ENCODE peak calls at places on chromosomes 3 and 15, in five cellular contexts. L is spleen, P is endothelial cell of umbilical vein, H is OCI-LY7, V is mesenchymal stem cell. O is an unnamed sample.

GRCh38 chr3:72311425-72311824 is 526.5 kb upstream of the PROK2 start:
- DNase-seq in P (no peak), L (no peak), V (no peak), H (no peak), O (no peak)

GRCh38 chr15:41783272-41783660 is 9.0 kb downstream of the MAPKBP1 start:
- DNase-seq in L (no peak), V (no peak), P (no peak), H (no peak), O (no peak)

GRCh38 chr3:14640157-14640562 is 11.4 kb upstream of the CCDC174 start:
- DNase-seq in V (no peak), L (no peak), H (no peak), P (no peak), O (peak; percentile 45)

GRCh38 chr3:48001991-48002390 is 14.2 kb downstream of the MAP4 start:
- DNase-seq in P (no peak), H (no peak), V (no peak), L (no peak), O (no peak)

GRCh38 chr3:185766645-185767323 is 58.1 kb downstream of the IGF2BP2 start:
- DNase-seq in P (no peak), H (no peak), V (no peak), L (no peak), O (peak; percentile 45)

GRCh38 chr3:178036745-178037144 is 499.5 kb upstream of the KCNMB2 start:
- DNase-seq in L (no peak), V (no peak), P (no peak), H (no peak), O (no peak)

GRCh38 chr3:32758375-32758753 is 59.4 kb upstream of the TRIM71 start:
- DNase-seq in V (peak; percentile 64), H (no peak), P (no peak), L (no peak), O (no peak)

GRCh38 chr3:1446531-1446930 is 353.7 kb downstream of the CNTN6 start:
- DNase-seq in V (no peak), L (no peak), H (no peak), P (no peak), O (no peak)

GRCh38 chr15:49421991-49422390 is 1.1 kb upstream of the FGF7 start:
- DNase-seq in H (peak; percentile 69), V (peak; percentile 54), L (peak; percentile 37), P (peak; percentile 65), O (peak; percentile 55)

GRCh38 chr3:52779411-52780297 is 2.3 kb downstream of the ITIH1 start:
- DNase-seq in L (peak; percentile 73), V (no peak), P (no peak), H (peak; percentile 12), O (no peak)

GRCh38 chr3:55178336-55178735 is 250.5 kb upstream of the LRTM1 start:
- DNase-seq in H (no peak), P (no peak), L (no peak), V (no peak), O (no peak)

DNA sequence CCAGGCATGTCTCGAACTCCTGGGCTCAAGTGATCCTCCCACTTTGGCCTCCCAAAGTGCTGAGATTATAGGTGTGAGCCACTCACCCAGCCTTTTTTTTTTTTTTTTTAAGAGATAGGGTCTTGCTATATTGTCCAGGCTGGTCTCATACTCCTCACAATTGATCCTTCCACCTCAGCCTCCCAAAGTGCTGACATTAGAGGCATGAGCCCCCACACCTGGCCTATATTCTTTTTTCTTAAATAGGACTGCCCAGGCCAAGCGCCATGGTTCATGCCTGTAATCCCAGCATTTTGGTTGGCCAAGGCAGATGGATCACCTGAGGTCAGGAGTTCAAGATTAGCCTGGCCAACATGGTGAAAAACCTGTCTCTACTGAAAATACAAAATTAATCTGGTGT is 12.5 kb downstream of the NR1I2 start:
- DNase-seq in L (no peak), P (no peak), V (no peak), H (no peak), O (no peak)
- H3K4me1 ChIP-seq in L (no peaks in the 10 kb centered on the region), P (peaks cover 5% of the 10 kb centered on the region), V (peaks cover 2% of the 10 kb centered on the region), H (no peaks in the 10 kb centered on the region), O (no peaks in the 10 kb centered on the region)

DNA sequence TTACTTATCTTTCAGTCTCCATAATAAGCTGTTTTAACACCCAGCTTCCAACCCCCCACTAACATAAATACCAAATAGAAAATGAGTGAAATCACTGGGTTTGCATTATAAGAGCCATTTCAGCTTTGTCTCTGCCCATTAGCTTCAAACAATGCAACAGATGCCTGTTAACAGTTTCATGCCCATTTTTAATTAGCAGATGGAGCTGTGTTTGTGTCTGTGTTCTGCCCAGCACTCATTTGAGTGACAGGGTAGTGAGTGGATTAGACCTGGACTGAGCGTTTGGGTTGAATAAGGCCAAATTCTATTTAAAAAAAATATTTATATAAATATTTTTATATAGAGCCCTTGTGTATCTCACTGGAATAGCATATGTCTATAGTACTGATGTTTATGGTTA is 7.4 kb downstream of the RAB8B start:
- DNase-seq in H (no peak), P (no peak), V (no peak), L (no peak), O (no peak)
- H3K4me1 ChIP-seq in H (peaks cover 49% of the 10 kb centered on the region), P (peaks cover 15% of the 10 kb centered on the region), V (peaks cover 1% of the 10 kb centered on the region), L (peaks cover 30% of the 10 kb centered on the region), O (peaks cover 6% of the 10 kb centered on the region)

DNA sequence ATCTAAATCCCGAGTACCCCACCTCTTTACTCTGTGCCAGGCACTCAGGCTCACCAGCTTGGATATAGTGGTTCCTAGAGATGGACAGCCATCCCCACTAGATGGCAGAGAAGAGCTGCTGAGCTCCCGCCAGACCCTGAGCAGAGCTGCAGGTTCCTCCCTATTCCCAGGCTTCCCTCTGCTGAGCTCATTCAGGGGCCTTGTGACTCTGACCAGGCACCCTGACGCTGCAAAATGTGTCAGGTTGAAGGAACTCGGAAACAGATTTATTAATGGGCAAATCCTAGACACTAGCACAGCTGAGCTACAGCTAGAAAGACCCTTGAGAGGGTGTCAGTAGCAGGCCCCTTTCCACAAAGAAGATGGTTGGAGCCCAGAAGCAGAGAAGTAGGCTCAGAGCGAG is 38.2 kb upstream of the RHO start:
- DNase-seq in L (peak; percentile 90), H (peak; percentile 76), P (peak; percentile 90), V (peak; percentile 95), O (peak; percentile 79)
- H3K4me1 ChIP-seq in L (peaks cover 4% of the 10 kb centered on the region), H (no peaks in the 10 kb centered on the region), P (peaks cover 21% of the 10 kb centered on the region), V (peaks cover 14% of the 10 kb centered on the region), O (peaks cover 33% of the 10 kb centered on the region)

DNA sequence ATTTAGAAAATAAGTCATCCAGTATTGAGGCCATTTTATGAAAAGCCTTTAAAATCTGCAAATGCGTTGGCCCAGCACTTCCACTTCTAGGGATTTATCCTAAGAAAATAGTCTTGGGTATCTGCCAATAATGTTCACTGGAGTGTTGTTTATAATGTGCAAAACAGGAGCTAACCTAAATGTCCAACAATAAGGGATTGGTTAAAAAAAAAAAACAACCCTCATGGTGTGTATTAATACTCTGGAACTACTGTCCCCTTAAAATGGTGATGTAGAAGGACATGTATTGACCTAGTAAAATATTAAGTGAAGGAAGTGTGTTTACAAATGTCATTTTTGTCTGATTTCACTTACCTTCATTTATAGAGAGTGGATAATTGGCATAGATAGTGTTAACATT is 58.0 kb downstream of the IGF1R start:
- DNase-seq in P (no peak), L (no peak), H (no peak), V (no peak), O (no peak)
- H3K4me1 ChIP-seq in P (no peaks in the 10 kb centered on the region), L (no peaks in the 10 kb centered on the region), H (no peaks in the 10 kb centered on the region), V (peaks cover 3% of the 10 kb centered on the region), O (no peaks in the 10 kb centered on the region)

DNA sequence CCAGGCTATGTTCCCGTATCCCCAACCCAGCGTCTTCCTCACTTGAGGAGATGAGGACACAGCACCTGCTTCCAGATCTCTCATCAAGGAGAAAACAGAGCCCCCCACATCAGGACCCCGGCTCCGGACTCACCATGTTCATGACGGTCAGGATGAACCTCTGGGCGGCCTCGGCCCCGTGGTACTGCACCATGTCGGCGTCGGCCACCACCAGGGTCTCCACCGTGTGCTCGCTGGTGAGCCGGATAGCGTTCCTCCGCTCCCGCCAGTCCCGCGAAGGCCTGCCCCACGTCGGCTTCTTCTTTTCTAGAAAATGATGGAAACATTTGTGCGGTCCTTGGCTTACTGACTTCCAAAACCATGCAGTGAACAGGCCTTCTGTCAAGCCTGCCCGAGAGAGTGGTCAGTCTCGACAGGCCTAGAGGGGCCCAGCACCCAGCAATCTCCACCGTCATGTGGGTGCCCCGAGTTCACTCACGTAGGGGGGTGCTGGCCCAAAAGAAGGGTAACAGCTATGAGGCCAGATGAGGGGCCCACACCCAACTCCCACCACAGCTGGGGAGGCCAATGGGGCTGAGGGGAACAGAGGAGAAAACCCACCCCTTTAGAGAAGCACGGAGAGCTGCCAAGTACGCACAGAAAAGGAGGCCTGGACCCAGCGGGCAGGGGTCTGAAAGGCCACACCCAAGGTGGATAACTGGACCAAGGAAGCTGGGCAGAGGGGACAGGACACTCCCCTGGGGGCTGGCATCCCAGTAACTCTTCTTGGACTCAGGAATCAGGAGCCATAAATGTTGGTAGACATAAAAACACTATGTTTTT is 60.5 kb downstream of the ADAMTS17 start:
- DNase-seq in H (no peak), L (no peak), P (no peak), V (no peak), O (no peak)
- H3K4me1 ChIP-seq in H (no peaks in the 10 kb centered on the region), L (no peaks in the 10 kb centered on the region), P (no peaks in the 10 kb centered on the region), V (no peaks in the 10 kb centered on the region), O (peaks cover 15% of the 10 kb centered on the region)

GRCh38 chr3:38019658-38020341 is 9.6 kb downstream of the PLCD1 start:
- DNase-seq in L (no peak), V (no peak), P (no peak), H (no peak), O (no peak)

GRCh38 chr3:38020342-38020726 is 9.1 kb downstream of the PLCD1 start:
- DNase-seq in V (no peak), P (no peak), L (no peak), H (no peak), O (no peak)

GRCh38 chr3:38022887-38023709 is 6.3 kb downstream of the PLCD1 start:
- DNase-seq in P (no peak), V (no peak), L (peak; percentile 77), H (no peak), O (no peak)

GRCh38 chr3:38022301-38022700 is 7.1 kb downstream of the PLCD1 start:
- DNase-seq in L (peak; percentile 75), V (no peak), P (no peak), H (no peak), O (no peak)

DNA sequence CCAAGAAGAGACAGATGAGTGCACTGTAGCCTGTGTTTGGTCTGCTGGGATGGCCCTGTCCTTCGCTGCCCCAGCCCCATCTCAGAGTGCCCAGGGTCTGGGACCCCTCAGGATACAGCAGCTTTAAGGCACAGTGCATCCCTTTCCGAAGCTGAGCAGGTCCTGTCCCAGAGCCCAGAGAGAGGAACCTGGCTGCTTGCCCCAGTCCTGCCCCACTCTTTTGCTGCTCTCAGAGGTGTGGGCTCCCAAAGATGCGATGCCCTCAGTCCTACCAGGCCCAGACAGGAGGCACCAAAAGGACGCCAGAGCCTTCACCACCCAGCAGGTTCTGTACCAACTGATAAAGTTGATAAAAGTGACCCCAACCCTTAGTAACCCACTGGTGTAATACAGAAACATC is 8.2 kb downstream of the PLCD1 start:
- DNase-seq in L (peak; percentile 66), V (no peak), H (no peak), P (no peak), O (no peak)
- H3K4me1 ChIP-seq in L (peaks cover 7% of the 10 kb centered on the region), V (peaks cover 21% of the 10 kb centered on the region), H (peaks cover 17% of the 10 kb centered on the region), P (peaks cover 10% of the 10 kb centered on the region), O (peaks cover 17% of the 10 kb centered on the region)

GRCh38 chr3:58335432-58335947 is 2.8 kb downstream of the PXK start:
- DNase-seq in L (no peak), V (no peak), H (no peak), P (no peak), O (no peak)
- H3K4me1 ChIP-seq in L (peaks cover 19% of the 10 kb centered on the region), V (peaks cover 10% of the 10 kb centered on the region), H (peaks cover 70% of the 10 kb centered on the region), P (peaks cover 12% of the 10 kb centered on the region), O (peaks cover 34% of the 10 kb centered on the region)

O was measured in mammary epithelial cell.